ENCODE peak calls at places on chromosomes 12 and 14, in nine cellular contexts. One of them, this sample, is unnamed.

GRCh38 chr12:57887631-57888406 is 41.3 kb upstream of the CTDSP2 start:
- DNase-seq in endothelial cell: no peak
- DNase-seq in nephron progenitor cell: no peak
- DNase-seq in tibial nerve: no peak
- DNase-seq in AG04450: no peak
- DNase-seq in thoracic aorta: peak
- DNase-seq in T-helper 2 cell: no peak
- DNase-seq in transverse colon: peak
- DNase-seq in A673: no peak
- DNase-seq in this sample: no peak

GRCh38 chr14:73777420-73777819 is 63.2 kb upstream of the PNMA1 start:
- DNase-seq in AG04450: no peak
- DNase-seq in thoracic aorta: no peak
- DNase-seq in endothelial cell: no peak
- DNase-seq in nephron progenitor cell: no peak
- DNase-seq in A673: no peak
- DNase-seq in transverse colon: no peak
- DNase-seq in tibial nerve: no peak
- DNase-seq in T-helper 2 cell: peak
- DNase-seq in this sample: peak

GRCh38 chr14:72619071-72619710 is 274.7 kb downstream of the DPF3 start:
- DNase-seq in tibial nerve: no peak
- DNase-seq in T-helper 2 cell: no peak
- DNase-seq in A673: no peak
- DNase-seq in AG04450: no peak
- DNase-seq in thoracic aorta: no peak
- DNase-seq in nephron progenitor cell: no peak
- DNase-seq in endothelial cell: no peak
- DNase-seq in transverse colon: no peak
- DNase-seq in this sample: no peak

GRCh38 chr12:130633771-130634170 is 82.3 kb downstream of the RIMBP2 start:
- DNase-seq in transverse colon: peak
- DNase-seq in tibial nerve: no peak
- DNase-seq in endothelial cell: no peak
- DNase-seq in thoracic aorta: no peak
- DNase-seq in AG04450: no peak
- DNase-seq in nephron progenitor cell: peak
- DNase-seq in T-helper 2 cell: no peak
- DNase-seq in A673: peak
- DNase-seq in this sample: peak

GRCh38 chr12:11836282-11836963 is 186.9 kb downstream of the ETV6 start:
- DNase-seq in transverse colon: peak
- DNase-seq in T-helper 2 cell: peak
- DNase-seq in endothelial cell: no peak
- DNase-seq in AG04450: no peak
- DNase-seq in nephron progenitor cell: no peak
- DNase-seq in tibial nerve: no peak
- DNase-seq in thoracic aorta: no peak
- DNase-seq in A673: no peak
- DNase-seq in this sample: no peak

GRCh38 chr12:6118891-6119568 is 5.4 kb downstream of the VWF start:
- DNase-seq in T-helper 2 cell: no peak
- DNase-seq in AG04450: no peak
- DNase-seq in endothelial cell: no peak
- DNase-seq in thoracic aorta: no peak
- DNase-seq in tibial nerve: no peak
- DNase-seq in transverse colon: no peak
- DNase-seq in nephron progenitor cell: no peak
- DNase-seq in A673: no peak
- DNase-seq in this sample: no peak

GRCh38 chr14:66709292-66709691 is 201.3 kb downstream of the GPHN start:
- DNase-seq in thoracic aorta: no peak
- DNase-seq in transverse colon: no peak
- DNase-seq in tibial nerve: no peak
- DNase-seq in A673: peak
- DNase-seq in T-helper 2 cell: no peak
- DNase-seq in endothelial cell: no peak
- DNase-seq in nephron progenitor cell: no peak
- DNase-seq in AG04450: no peak
- DNase-seq in this sample: no peak

GRCh38 chr14:75521415-75522199 is 662 bp upstream of the BATF start:
- DNase-seq in endothelial cell: no peak
- DNase-seq in tibial nerve: no peak
- DNase-seq in A673: no peak
- DNase-seq in thoracic aorta: no peak
- DNase-seq in AG04450: no peak
- DNase-seq in transverse colon: no peak
- DNase-seq in nephron progenitor cell: no peak
- DNase-seq in T-helper 2 cell: peak
- DNase-seq in this sample: no peak

GRCh38 chr14:22993517-22993916 is 11.2 kb upstream of the AJUBA start:
- DNase-seq in thoracic aorta: no peak
- DNase-seq in T-helper 2 cell: no peak
- DNase-seq in endothelial cell: no peak
- DNase-seq in nephron progenitor cell: no peak
- DNase-seq in transverse colon: no peak
- DNase-seq in A673: no peak
- DNase-seq in tibial nerve: no peak
- DNase-seq in AG04450: no peak
- DNase-seq in this sample: no peak

GRCh38 chr14:92426237-92426636 is 87.3 kb upstream of the RIN3 start:
- DNase-seq in transverse colon: no peak
- DNase-seq in A673: no peak
- DNase-seq in nephron progenitor cell: no peak
- DNase-seq in endothelial cell: no peak
- DNase-seq in tibial nerve: no peak
- DNase-seq in AG04450: no peak
- DNase-seq in T-helper 2 cell: no peak
- DNase-seq in thoracic aorta: no peak
- DNase-seq in this sample: no peak

GRCh38 chr14:21455592-21455911 is 371 bp downstream of the CHD8 start:
- DNase-seq in T-helper 2 cell: no peak
- DNase-seq in A673: no peak
- DNase-seq in nephron progenitor cell: no peak
- DNase-seq in thoracic aorta: no peak
- DNase-seq in tibial nerve: no peak
- DNase-seq in endothelial cell: no peak
- DNase-seq in transverse colon: no peak
- DNase-seq in AG04450: no peak
- DNase-seq in this sample: no peak

GRCh38 chr14:25349269-25349668 is 299.3 kb upstream of the STXBP6 start:
- DNase-seq in transverse colon: no peak
- DNase-seq in endothelial cell: no peak
- DNase-seq in nephron progenitor cell: no peak
- DNase-seq in thoracic aorta: no peak
- DNase-seq in tibial nerve: no peak
- DNase-seq in A673: no peak
- DNase-seq in T-helper 2 cell: no peak
- DNase-seq in AG04450: no peak
- DNase-seq in this sample: no peak

GRCh38 chr12:51678086-51678724 is 87.2 kb downstream of the SCN8A start:
- DNase-seq in A673: peak
- DNase-seq in nephron progenitor cell: peak
- DNase-seq in T-helper 2 cell: peak
- DNase-seq in endothelial cell: peak
- DNase-seq in AG04450: no peak
- DNase-seq in thoracic aorta: no peak
- DNase-seq in tibial nerve: no peak
- DNase-seq in transverse colon: peak
- DNase-seq in this sample: peak

GRCh38 chr14:99426265-99426664 is 54.4 kb downstream of the SETD3 start:
- DNase-seq in T-helper 2 cell: no peak
- DNase-seq in tibial nerve: no peak
- DNase-seq in thoracic aorta: no peak
- DNase-seq in endothelial cell: no peak
- DNase-seq in A673: no peak
- DNase-seq in AG04450: no peak
- DNase-seq in nephron progenitor cell: no peak
- DNase-seq in transverse colon: no peak
- DNase-seq in this sample: no peak

GRCh38 chr14:96674121-96674520 is 123.1 kb upstream of the VRK1 start:
- DNase-seq in A673: no peak
- DNase-seq in T-helper 2 cell: no peak
- DNase-seq in tibial nerve: no peak
- DNase-seq in AG04450: no peak
- DNase-seq in transverse colon: no peak
- DNase-seq in thoracic aorta: no peak
- DNase-seq in endothelial cell: no peak
- DNase-seq in nephron progenitor cell: no peak
- DNase-seq in this sample: no peak

GRCh38 chr14:54857830-54858269 is 44.8 kb downstream of the GCH1 start:
- DNase-seq in AG04450: no peak
- DNase-seq in transverse colon: no peak
- DNase-seq in thoracic aorta: no peak
- DNase-seq in nephron progenitor cell: no peak
- DNase-seq in tibial nerve: no peak
- DNase-seq in endothelial cell: no peak
- DNase-seq in A673: no peak
- DNase-seq in T-helper 2 cell: no peak
- DNase-seq in this sample: no peak

GRCh38 chr12:12975322-12976077 is 23.5 kb upstream of the GPRC5D start:
- DNase-seq in A673: peak
- DNase-seq in transverse colon: peak
- DNase-seq in endothelial cell: peak
- DNase-seq in nephron progenitor cell: peak
- DNase-seq in T-helper 2 cell: no peak
- DNase-seq in tibial nerve: no peak
- DNase-seq in AG04450: no peak
- DNase-seq in thoracic aorta: no peak
- DNase-seq in this sample: peak

GRCh38 chr12:58657175-58657574 is 263.1 kb downstream of the LRIG3 start:
- DNase-seq in thoracic aorta: no peak
- DNase-seq in AG04450: no peak
- DNase-seq in nephron progenitor cell: no peak
- DNase-seq in T-helper 2 cell: no peak
- DNase-seq in A673: no peak
- DNase-seq in endothelial cell: no peak
- DNase-seq in tibial nerve: no peak
- DNase-seq in transverse colon: no peak
- DNase-seq in this sample: no peak

GRCh38 chr12:116261525-116262100 is 15.9 kb downstream of the MED13L start:
- DNase-seq in T-helper 2 cell: no peak
- DNase-seq in A673: no peak
- DNase-seq in thoracic aorta: no peak
- DNase-seq in AG04450: no peak
- DNase-seq in transverse colon: no peak
- DNase-seq in endothelial cell: no peak
- DNase-seq in tibial nerve: no peak
- DNase-seq in nephron progenitor cell: no peak
- DNase-seq in this sample: no peak

GRCh38 chr14:65277027-65277426 is 135.5 kb upstream of the FUT8 start:
- DNase-seq in A673: no peak
- DNase-seq in nephron progenitor cell: no peak
- DNase-seq in thoracic aorta: no peak
- DNase-seq in T-helper 2 cell: no peak
- DNase-seq in transverse colon: no peak
- DNase-seq in AG04450: no peak
- DNase-seq in tibial nerve: no peak
- DNase-seq in endothelial cell: no peak
- DNase-seq in this sample: no peak

GRCh38 chr14:60164717-60165546 is at the start of gene DHRS7:
- DNase-seq in tibial nerve: peak
- DNase-seq in AG04450: peak
- DNase-seq in nephron progenitor cell: peak
- DNase-seq in transverse colon: peak
- DNase-seq in endothelial cell: peak
- DNase-seq in A673: peak
- DNase-seq in T-helper 2 cell: peak
- DNase-seq in thoracic aorta: peak
- DNase-seq in this sample: peak

GRCh38 chr14:106506901-106507305 is 980.5 kb downstream of the TMEM121 start:
- DNase-seq in nephron progenitor cell: no peak
- DNase-seq in transverse colon: peak
- DNase-seq in A673: no peak
- DNase-seq in tibial nerve: no peak
- DNase-seq in thoracic aorta: no peak
- DNase-seq in AG04450: no peak
- DNase-seq in endothelial cell: no peak
- DNase-seq in T-helper 2 cell: peak
- DNase-seq in this sample: no peak

GRCh38 chr14:84797326-84797725 is 732.6 kb upstream of the FLRT2 start:
- DNase-seq in AG04450: no peak
- DNase-seq in T-helper 2 cell: no peak
- DNase-seq in tibial nerve: no peak
- DNase-seq in nephron progenitor cell: no peak
- DNase-seq in thoracic aorta: no peak
- DNase-seq in A673: no peak
- DNase-seq in endothelial cell: no peak
- DNase-seq in transverse colon: no peak
- DNase-seq in this sample: no peak

GRCh38 chr12:51218607-51219161 is 822 bp upstream of the POU6F1 start:
- DNase-seq in thoracic aorta: no peak
- DNase-seq in endothelial cell: no peak
- DNase-seq in A673: no peak
- DNase-seq in nephron progenitor cell: no peak
- DNase-seq in T-helper 2 cell: no peak
- DNase-seq in AG04450: no peak
- DNase-seq in tibial nerve: no peak
- DNase-seq in transverse colon: no peak
- DNase-seq in this sample: peak